ENCODE peak calls at places on chromosomes 2 and 18, in six cellular contexts. I is astrocyte, X is aorta, Q is transverse colon, T is heart right ventricle, O is IMR-90. H is an unnamed sample.

GRCh38 chr2:169066817-169067356 is 2.5 kb upstream of the DHRS9 start:
- DNase-seq in I (no peak), X (no peak), Q (no peak), T (no peak), O (no peak), H (no peak)

GRCh38 chr2:221467610-221468009 is 104.5 kb downstream of the EPHA4 start:
- DNase-seq in I (peak; percentile 65), X (no peak), Q (no peak), T (no peak), O (peak; percentile 41), H (peak; percentile 55)

GRCh38 chr18:39966275-39966674 is 1988.8 kb upstream of the PIK3C3 start:
- DNase-seq in I (no peak), X (no peak), Q (no peak), T (no peak), O (no peak), H (no peak)

GRCh38 chr2:238863231-238863630 is 15.3 kb downstream of the TWIST2 start:
- DNase-seq in I (no peak), X (no peak), Q (no peak), T (no peak), O (no peak), H (no peak)

GRCh38 chr18:60534539-60534938 is 162.0 kb upstream of the MC4R start:
- DNase-seq in I (peak; percentile 69), X (no peak), Q (no peak), T (no peak), O (peak; percentile 24), H (no peak)

GRCh38 chr2:50143822-50144575 is 887.9 kb downstream of the NRXN1 start:
- DNase-seq in I (peak; percentile 16), X (no peak), Q (no peak), T (no peak), O (no peak), H (peak; percentile 71)

GRCh38 chr2:150690261-150690660 is 202.8 kb upstream of the RND3 start:
- DNase-seq in I (no peak), X (no peak), Q (no peak), T (no peak), O (no peak), H (no peak)

GRCh38 chr2:52877703-52878102 is 889.9 kb upstream of the CHAC2 start:
- DNase-seq in I (no peak), X (no peak), Q (no peak), T (no peak), O (peak; percentile 81), H (no peak)

GRCh38 chr2:55159037-55159651 is 72.9 kb downstream of the CLHC1 start:
- DNase-seq in I (no peak), X (no peak), Q (no peak), T (peak; percentile 65), O (no peak), H (no peak)

GRCh38 chr18:72544092-72544886 is at the start of gene CBLN2:
- DNase-seq in I (peak; percentile 41), X (peak; percentile 68), Q (peak; percentile 26), T (peak; percentile 22), O (peak; percentile 18), H (peak; percentile 79)

GRCh38 chr2:227703280-227703732 is 14.5 kb downstream of the SLC19A3 start:
- DNase-seq in I (peak; percentile 8), X (no peak), Q (no peak), T (no peak), O (peak; percentile 7), H (peak; percentile 72)

GRCh38 chr2:230011617-230012016 is 57.1 kb downstream of the SLC16A14 start:
- DNase-seq in I (peak; percentile 44), X (no peak), Q (no peak), T (no peak), O (peak; percentile 81), H (no peak)

GRCh38 chr18:61957801-61958516 is 65.2 kb upstream of the RNF152 start:
- DNase-seq in I (peak; percentile 23), X (no peak), Q (no peak), T (no peak), O (peak; percentile 26), H (peak; percentile 57)

GRCh38 chr18:24378598-24378997 is 19.0 kb downstream of the OSBPL1A start:
- DNase-seq in I (no peak), X (no peak), Q (no peak), T (no peak), O (no peak), H (no peak)

GRCh38 chr2:158573739-158574138 is 117.0 kb downstream of the PKP4 start:
- DNase-seq in I (no peak), X (no peak), Q (no peak), T (no peak), O (no peak), H (no peak)

GRCh38 chr2:157158111-157158510 is 99.4 kb upstream of the GALNT5 start:
- DNase-seq in I (peak; percentile 46), X (no peak), Q (no peak), T (no peak), O (peak; percentile 82), H (peak; percentile 70)

GRCh38 chr2:191319181-191319580 is 74.0 kb downstream of the MYO1B start:
- DNase-seq in I (peak; percentile 66), X (no peak), Q (no peak), T (no peak), O (peak; percentile 78), H (no peak)

GRCh38 chr2:150080115-150080514 is 407.4 kb downstream of the RND3 start:
- DNase-seq in I (peak; percentile 76), X (no peak), Q (no peak), T (no peak), O (peak; percentile 50), H (peak; percentile 42)

DNA sequence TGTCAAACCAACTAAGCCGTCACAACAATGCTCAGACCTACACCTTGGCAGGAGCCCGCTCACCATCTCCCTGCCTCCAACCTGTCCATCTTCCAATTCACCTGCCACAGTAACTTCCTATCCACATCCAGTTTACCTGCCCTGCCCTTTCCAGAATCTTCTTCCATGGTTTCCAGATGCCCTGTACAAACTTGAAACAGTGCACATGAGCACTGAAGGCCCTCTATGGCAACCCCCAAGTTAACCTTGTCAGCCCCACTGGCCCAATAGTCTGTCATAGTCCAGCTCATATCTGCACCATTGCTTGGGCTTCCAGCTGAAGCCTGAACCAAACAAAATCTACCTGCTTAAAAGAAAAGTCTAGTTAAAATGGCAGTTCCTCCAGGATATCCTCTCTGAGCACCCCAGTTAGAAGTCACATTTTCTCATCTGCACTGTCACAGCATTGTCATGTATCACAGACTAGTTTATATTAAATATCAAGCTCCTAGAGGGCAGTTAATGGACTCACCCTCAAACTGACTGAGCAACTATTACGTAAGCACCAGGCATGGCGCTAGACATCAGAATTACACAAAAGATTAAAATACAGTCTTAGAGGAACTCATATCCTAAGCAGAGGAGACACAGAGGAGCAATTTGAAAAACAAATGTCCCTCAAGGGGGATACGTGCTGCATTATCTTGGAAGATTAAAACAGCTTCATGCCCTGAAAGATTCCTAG is 11.6 kb downstream of the NFE2L2 start:
- DNase-seq in I (no peak), X (no peak), Q (no peak), T (no peak), O (no peak), H (no peak)
- H3K4me1 ChIP-seq in I (peaks cover 22% of the 10 kb centered on the region), X (peaks cover 19% of the 10 kb centered on the region), Q (peaks cover 75% of the 10 kb centered on the region), T (peaks cover 99% of the 10 kb centered on the region), O (peaks cover 26% of the 10 kb centered on the region), H (peaks cover 24% of the 10 kb centered on the region)

DNA sequence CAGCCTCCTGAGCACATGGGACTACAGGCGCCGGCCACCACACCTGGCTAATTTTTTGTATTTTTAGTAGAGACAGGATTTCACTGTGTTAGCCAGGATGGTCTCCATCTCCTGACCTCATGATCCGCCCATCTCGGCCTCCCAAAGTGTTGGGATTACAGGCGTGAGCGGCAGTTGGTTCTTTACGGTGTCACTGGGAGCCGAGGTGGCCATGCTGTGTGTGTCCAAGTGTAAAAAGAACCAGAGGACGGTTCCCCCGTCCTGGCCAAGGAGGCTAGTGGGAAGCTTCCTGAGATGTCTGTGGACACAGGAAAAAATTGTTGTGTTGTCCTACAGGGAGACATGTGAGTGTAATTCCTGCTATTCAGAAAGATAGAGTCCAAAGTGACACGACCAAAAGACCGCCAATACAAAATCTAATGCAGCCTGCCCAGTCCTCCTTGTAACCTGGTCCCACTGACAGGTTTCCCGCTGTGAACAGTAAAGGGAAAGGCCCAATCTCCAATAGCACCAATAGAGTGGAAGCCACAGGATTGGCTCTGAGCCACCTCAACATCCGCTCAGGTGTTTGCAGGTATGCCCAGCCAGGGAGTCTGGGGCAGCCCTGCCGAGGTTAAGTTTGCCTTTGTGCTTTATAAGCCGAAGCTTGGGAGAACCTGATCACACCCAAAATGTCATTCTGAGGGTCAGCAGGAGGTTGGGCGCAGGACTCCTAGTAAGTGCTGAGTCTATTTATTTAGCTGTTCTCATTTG is 40.6 kb downstream of the NCK2 start:
- DNase-seq in I (no peak), X (peak; percentile 53), Q (no peak), T (no peak), O (no peak), H (no peak)
- H3K4me1 ChIP-seq in I (peaks cover 16% of the 10 kb centered on the region), X (peaks cover 3% of the 10 kb centered on the region), Q (peaks cover 25% of the 10 kb centered on the region), T (peaks cover 84% of the 10 kb centered on the region), O (peaks cover 20% of the 10 kb centered on the region), H (peaks cover 16% of the 10 kb centered on the region)

GRCh38 chr2:20165677-20166509 is 59.0 kb downstream of the SDC1 start:
- DNase-seq in I (no peak), X (no peak), Q (no peak), T (no peak), O (no peak), H (no peak)
- H3K4me1 ChIP-seq in I (peaks cover 36% of the 10 kb centered on the region), X (no peaks in the 10 kb centered on the region), Q (peaks cover 8% of the 10 kb centered on the region), T (no peaks in the 10 kb centered on the region), O (peaks cover 13% of the 10 kb centered on the region), H (no peaks in the 10 kb centered on the region)

GRCh38 chr2:170696006-170696405 is 19.1 kb upstream of the SP5 start:
- DNase-seq in I (no peak), X (no peak), Q (no peak), T (no peak), O (no peak), H (peak; percentile 40)
- H3K4me1 ChIP-seq in I (no peaks in the 10 kb centered on the region), X (no peaks in the 10 kb centered on the region), Q (no peaks in the 10 kb centered on the region), T (no peaks in the 10 kb centered on the region), O (no peaks in the 10 kb centered on the region), H (peaks cover 24% of the 10 kb centered on the region)

DNA sequence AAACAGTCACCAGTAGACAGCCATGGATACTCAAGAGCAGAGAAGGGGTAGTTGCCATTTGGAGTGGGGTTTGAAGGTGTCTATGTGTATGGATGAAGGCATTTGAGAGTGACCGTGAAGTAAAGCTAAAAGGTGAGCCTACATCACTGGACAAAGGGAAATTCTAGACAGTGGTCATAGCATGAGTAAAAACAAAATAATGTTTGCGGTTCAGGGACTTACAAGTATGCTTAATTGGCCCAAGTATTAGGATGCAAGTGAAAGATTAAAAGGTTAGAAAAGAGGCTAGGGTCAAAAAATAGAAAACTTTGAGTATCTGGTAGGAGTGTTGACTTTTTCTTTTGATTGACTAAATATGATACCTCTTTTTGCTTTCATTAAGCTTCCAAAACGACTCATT is 238.1 kb upstream of the SLC8A1 start:
- DNase-seq in I (no peak), X (no peak), Q (no peak), T (no peak), O (no peak), H (no peak)
- H3K4me1 ChIP-seq in I (no peaks in the 10 kb centered on the region), X (no peaks in the 10 kb centered on the region), Q (no peaks in the 10 kb centered on the region), T (no peaks in the 10 kb centered on the region), O (no peaks in the 10 kb centered on the region), H (peaks cover 3% of the 10 kb centered on the region)

GRCh38 chr2:36565712-36566111 is 32.3 kb downstream of the FEZ2 start:
- DNase-seq in I (no peak), X (no peak), Q (no peak), T (no peak), O (no peak), H (no peak)
- H3K4me1 ChIP-seq in I (peaks cover 67% of the 10 kb centered on the region), X (no peaks in the 10 kb centered on the region), Q (peaks cover 28% of the 10 kb centered on the region), T (peaks cover 48% of the 10 kb centered on the region), O (peaks cover 22% of the 10 kb centered on the region), H (peaks cover 22% of the 10 kb centered on the region)